ENCODE peak calls at places on chromosomes 5 and 9, in four cellular contexts. One of them, this sample, is unnamed.

GRCh38 chr5:14270212-14270702 is 127.1 kb downstream of the TRIO start:
- DNase-seq in LoVo: peak; percentile 72
- DNase-seq in SK-N-MC: no peak
- DNase-seq in omental fat pad: no peak
- DNase-seq in this sample: no peak

GRCh38 chr5:132859889-132860437 is 6.3 kb downstream of the GDF9 start:
- DNase-seq in omental fat pad: no peak
- DNase-seq in LoVo: no peak
- DNase-seq in SK-N-MC: no peak
- DNase-seq in this sample: no peak

GRCh38 chr9:126491256-126491879 is 122.4 kb upstream of the LMX1B start:
- DNase-seq in omental fat pad: no peak
- DNase-seq in LoVo: peak; percentile 55
- DNase-seq in SK-N-MC: peak; percentile 53
- DNase-seq in this sample: no peak

GRCh38 chr5:56126487-56127179 is 106.5 kb downstream of the ANKRD55 start:
- DNase-seq in omental fat pad: no peak
- DNase-seq in LoVo: no peak
- DNase-seq in SK-N-MC: no peak
- DNase-seq in this sample: no peak

GRCh38 chr9:114308361-114308950 is 14.4 kb upstream of the ORM1 start:
- DNase-seq in LoVo: no peak
- DNase-seq in SK-N-MC: no peak
- DNase-seq in omental fat pad: no peak
- DNase-seq in this sample: no peak

GRCh38 chr5:1172670-1173404 is 28.6 kb upstream of the SLC6A19 start:
- DNase-seq in LoVo: no peak
- DNase-seq in SK-N-MC: no peak
- DNase-seq in omental fat pad: no peak
- DNase-seq in this sample: no peak

GRCh38 chr9:134625361-134626140 is 16.1 kb upstream of the COL5A1 start:
- DNase-seq in LoVo: no peak
- DNase-seq in omental fat pad: no peak
- DNase-seq in SK-N-MC: no peak
- DNase-seq in this sample: no peak

GRCh38 chr9:134776080-134776796 is 104.4 kb upstream of the FCN2 start:
- DNase-seq in LoVo: no peak
- DNase-seq in omental fat pad: no peak
- DNase-seq in SK-N-MC: no peak
- DNase-seq in this sample: no peak

GRCh38 chr5:170745481-170746061 is 38.0 kb upstream of the GABRP start:
- DNase-seq in LoVo: no peak
- DNase-seq in omental fat pad: no peak
- DNase-seq in SK-N-MC: no peak
- DNase-seq in this sample: no peak

GRCh38 chr5:24232929-24233328 is 411.8 kb downstream of the CDH10 start:
- DNase-seq in LoVo: no peak
- DNase-seq in omental fat pad: no peak
- DNase-seq in SK-N-MC: peak; percentile 16
- DNase-seq in this sample: no peak

GRCh38 chr9:33287087-33287490 is 3.2 kb upstream of the NFX1 start:
- DNase-seq in LoVo: peak; percentile 64
- DNase-seq in SK-N-MC: peak; percentile 37
- DNase-seq in omental fat pad: no peak
- DNase-seq in this sample: peak; percentile 34

GRCh38 chr5:61322738-61323429 is 9.2 kb upstream of the ZSWIM6 start:
- DNase-seq in omental fat pad: no peak
- DNase-seq in SK-N-MC: no peak
- DNase-seq in LoVo: no peak
- DNase-seq in this sample: no peak

GRCh38 chr5:157266286-157267007 is 524 bp downstream of the CYFIP2 start:
- DNase-seq in LoVo: peak; percentile 33
- DNase-seq in SK-N-MC: no peak
- DNase-seq in omental fat pad: no peak
- DNase-seq in this sample: no peak

GRCh38 chr9:133607976-133608375 is 1.2 kb downstream of the FAM163B start:
- DNase-seq in LoVo: no peak
- DNase-seq in SK-N-MC: no peak
- DNase-seq in omental fat pad: no peak
- DNase-seq in this sample: no peak

GRCh38 chr5:81778642-81779041 is 27.7 kb upstream of the SSBP2 start:
- DNase-seq in LoVo: no peak
- DNase-seq in SK-N-MC: no peak
- DNase-seq in omental fat pad: no peak
- DNase-seq in this sample: no peak

GRCh38 chr9:10265102-10265708 is 347.6 kb downstream of the PTPRD start:
- DNase-seq in SK-N-MC: no peak
- DNase-seq in LoVo: no peak
- DNase-seq in omental fat pad: no peak
- DNase-seq in this sample: no peak

GRCh38 chr5:61768692-61769281 is 436.7 kb downstream of the ZSWIM6 start:
- DNase-seq in LoVo: peak; percentile 58
- DNase-seq in omental fat pad: no peak
- DNase-seq in SK-N-MC: no peak
- DNase-seq in this sample: no peak

GRCh38 chr5:145946112-145946861 is 9.9 kb downstream of the SH3RF2 start:
- DNase-seq in omental fat pad: no peak
- DNase-seq in SK-N-MC: no peak
- DNase-seq in LoVo: peak; percentile 92
- DNase-seq in this sample: no peak

GRCh38 chr5:151092750-151093149 is 11.9 kb upstream of the TNIP1 start:
- DNase-seq in LoVo: peak; percentile 37
- DNase-seq in SK-N-MC: no peak
- DNase-seq in omental fat pad: no peak
- DNase-seq in this sample: no peak

GRCh38 chr9:77647659-77648457 is at the start of gene GNA14:
- DNase-seq in omental fat pad: no peak
- DNase-seq in SK-N-MC: no peak
- DNase-seq in LoVo: no peak
- DNase-seq in this sample: peak; percentile 86

GRCh38 chr5:68652507-68652906 is 437.0 kb downstream of the PIK3R1 start:
- DNase-seq in omental fat pad: no peak
- DNase-seq in SK-N-MC: no peak
- DNase-seq in LoVo: peak; percentile 68
- DNase-seq in this sample: peak; percentile 24

GRCh38 chr5:54807421-54807820 is 178.0 kb downstream of the ESM1 start:
- DNase-seq in SK-N-MC: peak; percentile 39
- DNase-seq in omental fat pad: no peak
- DNase-seq in LoVo: peak; percentile 36
- DNase-seq in this sample: no peak

GRCh38 chr9:86807577-86807976 is 139.7 kb downstream of the GAS1 start:
- DNase-seq in LoVo: no peak
- DNase-seq in SK-N-MC: no peak
- DNase-seq in omental fat pad: no peak
- DNase-seq in this sample: no peak

GRCh38 chr5:178202541-178202940 is 1.8 kb upstream of the HNRNPAB start:
- DNase-seq in LoVo: no peak
- DNase-seq in omental fat pad: no peak
- DNase-seq in SK-N-MC: no peak
- DNase-seq in this sample: no peak

This sample was measured in lower leg skin.